ENCODE peak calls at places on chromosomes 6 and 20, in six cellular contexts. X is activated T-cell treated with anti-CD3 and anti-CD28 coated beads for 24 hours, O is HT-29, G is H9, Z is GM23338, P is COLO829. H is an unnamed sample.

GRCh38 chr6:80548496-80548895 is 442.0 kb downstream of the BCKDHB start:
- DNase-seq in X (no peak), O (no peak), G (no peak), Z (no peak), P (no peak), H (no peak)

GRCh38 chr6:160222491-160222890 is 36.1 kb downstream of the SLC22A2 start:
- DNase-seq in X (no peak), O (no peak), G (peak), Z (peak), P (no peak), H (no peak)

GRCh38 chr6:153084393-153084792 is 46.7 kb downstream of the RGS17 start:
- DNase-seq in X (no peak), O (no peak), G (no peak), Z (no peak), P (no peak), H (no peak)

GRCh38 chr6:87483929-87484328 is 11.2 kb downstream of the SLC35A1 start:
- DNase-seq in X (no peak), O (peak), G (peak), Z (peak), P (no peak), H (peak)

GRCh38 chr20:17589161-17589834 is 19.4 kb downstream of the DSTN start:
- DNase-seq in X (no peak), O (no peak), G (no peak), Z (no peak), P (no peak), H (no peak)

GRCh38 chr6:1022719-1023118 is 289.2 kb upstream of the FOXQ1 start:
- DNase-seq in X (no peak), O (no peak), G (no peak), Z (no peak), P (no peak), H (no peak)

GRCh38 chr6:32371204-32371603 is 499 bp downstream of the TSBP1 start:
- DNase-seq in X (no peak), O (no peak), G (no peak), Z (no peak), P (no peak), H (no peak)

GRCh38 chr6:36263390-36263789 is 6.5 kb upstream of the PNPLA1 start:
- DNase-seq in X (no peak), O (no peak), G (no peak), Z (no peak), P (no peak), H (no peak)

GRCh38 chr6:168666170-168666569 is 225.2 kb downstream of the SMOC2 start:
- DNase-seq in X (no peak), O (no peak), G (no peak), Z (no peak), P (no peak), H (no peak)

GRCh38 chr6:89205819-89206218 is 11.3 kb downstream of the GABRR1 start:
- DNase-seq in X (no peak), O (no peak), G (peak), Z (no peak), P (no peak), H (no peak)

GRCh38 chr20:51022803-51023616 is at the start of gene KCNG1:
- DNase-seq in X (peak), O (no peak), G (peak), Z (peak), P (peak), H (peak)

GRCh38 chr20:59925894-59926293 is 7.5 kb downstream of the SYCP2 start:
- DNase-seq in X (no peak), O (peak), G (no peak), Z (no peak), P (no peak), H (no peak)

GRCh38 chr20:36482044-36482473 is 59.3 kb upstream of the MYL9 start:
- DNase-seq in X (no peak), O (no peak), G (no peak), Z (no peak), P (no peak), H (no peak)

H was measured in SJSA1.